ENCODE peak calls at places on chromosomes 2 and 18, in four cellular contexts. One of them, this sample, is unnamed.

GRCh38 chr18:7516505-7517117 is 50.5 kb upstream of the PTPRM start:
- DNase-seq in PC-3: no peak
- DNase-seq in GM23248: no peak
- DNase-seq in SK-N-SH: peak
- DNase-seq in this sample: no peak

GRCh38 chr2:203583696-203584095 is 48.6 kb upstream of the RAPH1 start:
- DNase-seq in SK-N-SH: no peak
- DNase-seq in PC-3: peak
- DNase-seq in GM23248: peak
- DNase-seq in this sample: no peak

GRCh38 chr2:110125292-110125691 is 9.7 kb upstream of the MALL start:
- DNase-seq in GM23248: peak
- DNase-seq in PC-3: no peak
- DNase-seq in SK-N-SH: no peak
- DNase-seq in this sample: no peak

GRCh38 chr2:233409286-233409991 is 55.1 kb downstream of the DGKD start:
- DNase-seq in GM23248: no peak
- DNase-seq in SK-N-SH: no peak
- DNase-seq in PC-3: no peak
- DNase-seq in this sample: no peak

GRCh38 chr2:17363846-17364245 is 154.4 kb downstream of the RAD51AP2 start:
- DNase-seq in PC-3: no peak
- DNase-seq in SK-N-SH: no peak
- DNase-seq in GM23248: no peak
- DNase-seq in this sample: no peak

GRCh38 chr18:72075040-72075439 is 469.1 kb downstream of the CBLN2 start:
- DNase-seq in SK-N-SH: no peak
- DNase-seq in PC-3: peak
- DNase-seq in GM23248: no peak
- DNase-seq in this sample: no peak

GRCh38 chr2:156565066-156565710 is 129.0 kb downstream of the GPD2 start:
- DNase-seq in PC-3: peak
- DNase-seq in SK-N-SH: no peak
- DNase-seq in GM23248: peak
- DNase-seq in this sample: peak

GRCh38 chr2:23294238-23294637 is 90.7 kb upstream of the KLHL29 start:
- DNase-seq in SK-N-SH: no peak
- DNase-seq in GM23248: no peak
- DNase-seq in PC-3: no peak
- DNase-seq in this sample: peak

GRCh38 chr2:177460973-177461585 is 68.5 kb downstream of the AGPS start:
- DNase-seq in PC-3: no peak
- DNase-seq in SK-N-SH: peak
- DNase-seq in GM23248: no peak
- DNase-seq in this sample: no peak

GRCh38 chr18:74477771-74478170 is 18.4 kb upstream of the CNDP2 start:
- DNase-seq in PC-3: no peak
- DNase-seq in SK-N-SH: no peak
- DNase-seq in GM23248: peak
- DNase-seq in this sample: no peak

GRCh38 chr2:109218087-109218791 is 89.2 kb downstream of the SH3RF3 start:
- DNase-seq in GM23248: no peak
- DNase-seq in SK-N-SH: no peak
- DNase-seq in PC-3: peak
- DNase-seq in this sample: no peak

GRCh38 chr2:152627010-152627957 is 90.0 kb downstream of the PRPF40A start:
- DNase-seq in GM23248: peak
- DNase-seq in SK-N-SH: peak
- DNase-seq in PC-3: peak
- DNase-seq in this sample: peak

GRCh38 chr18:77297919-77298571 is 48.4 kb downstream of the GALR1 start:
- DNase-seq in PC-3: no peak
- DNase-seq in SK-N-SH: no peak
- DNase-seq in GM23248: no peak
- DNase-seq in this sample: no peak

GRCh38 chr2:168962636-168963035 is 61.5 kb downstream of the G6PC2 start:
- DNase-seq in GM23248: no peak
- DNase-seq in SK-N-SH: no peak
- DNase-seq in PC-3: peak
- DNase-seq in this sample: no peak

GRCh38 chr2:61714210-61714609 is 139.7 kb downstream of the FAM161A start:
- DNase-seq in SK-N-SH: no peak
- DNase-seq in PC-3: no peak
- DNase-seq in GM23248: no peak
- DNase-seq in this sample: no peak

GRCh38 chr2:104405628-104406027 is 448.3 kb upstream of the POU3F3 start:
- DNase-seq in PC-3: no peak
- DNase-seq in GM23248: no peak
- DNase-seq in SK-N-SH: no peak
- DNase-seq in this sample: no peak

GRCh38 chr18:21682276-21683051 is 22.1 kb downstream of the ABHD3 start:
- DNase-seq in SK-N-SH: no peak
- DNase-seq in GM23248: peak
- DNase-seq in PC-3: no peak
- DNase-seq in this sample: peak

GRCh38 chr2:128506534-128506933 is 187.9 kb upstream of the HS6ST1 start:
- DNase-seq in GM23248: no peak
- DNase-seq in SK-N-SH: no peak
- DNase-seq in PC-3: no peak
- DNase-seq in this sample: no peak

GRCh38 chr2:35454966-35455638 is 900.5 kb upstream of the CRIM1 start:
- DNase-seq in SK-N-SH: peak
- DNase-seq in PC-3: peak
- DNase-seq in GM23248: peak
- DNase-seq in this sample: peak

GRCh38 chr2:62569907-62570793 is 64.2 kb upstream of the TMEM17 start:
- DNase-seq in PC-3: no peak
- DNase-seq in GM23248: no peak
- DNase-seq in SK-N-SH: no peak
- DNase-seq in this sample: peak

GRCh38 chr18:43665239-43665788 is 388.0 kb upstream of the SYT4 start:
- DNase-seq in GM23248: peak
- DNase-seq in SK-N-SH: no peak
- DNase-seq in PC-3: peak
- DNase-seq in this sample: no peak

GRCh38 chr2:195737531-195738162 is 80.6 kb downstream of the SLC39A10 start:
- DNase-seq in GM23248: peak
- DNase-seq in PC-3: peak
- DNase-seq in SK-N-SH: no peak
- DNase-seq in this sample: no peak

GRCh38 chr2:191757256-191757655 is 79.3 kb downstream of the NABP1 start:
- DNase-seq in PC-3: no peak
- DNase-seq in GM23248: no peak
- DNase-seq in SK-N-SH: no peak
- DNase-seq in this sample: no peak

GRCh38 chr18:8778824-8779223 is 73.5 kb downstream of the MTCL1 start:
- DNase-seq in GM23248: no peak
- DNase-seq in SK-N-SH: no peak
- DNase-seq in PC-3: no peak
- DNase-seq in this sample: no peak

GRCh38 chr18:76610933-76611749 is 116.1 kb upstream of the ZNF516 start:
- DNase-seq in PC-3: no peak
- DNase-seq in GM23248: peak
- DNase-seq in SK-N-SH: peak
- DNase-seq in this sample: peak

GRCh38 chr2:105873721-105874120 is 129.0 kb downstream of the NCK2 start:
- DNase-seq in GM23248: peak
- DNase-seq in PC-3: peak
- DNase-seq in SK-N-SH: no peak
- DNase-seq in this sample: no peak

GRCh38 chr2:111168528-111168929 is 47.8 kb downstream of the BCL2L11 start:
- DNase-seq in PC-3: peak
- DNase-seq in GM23248: peak
- DNase-seq in SK-N-SH: no peak
- DNase-seq in this sample: no peak

GRCh38 chr2:195017890-195018289 is 639.1 kb upstream of the SLC39A10 start:
- DNase-seq in GM23248: no peak
- DNase-seq in SK-N-SH: no peak
- DNase-seq in PC-3: no peak
- DNase-seq in this sample: peak

GRCh38 chr2:19392191-19392590 is 33.8 kb upstream of the OSR1 start:
- DNase-seq in GM23248: no peak
- DNase-seq in PC-3: no peak
- DNase-seq in SK-N-SH: no peak
- DNase-seq in this sample: no peak

GRCh38 chr2:127640082-127641072 is 5.6 kb upstream of the GPR17 start:
- DNase-seq in PC-3: no peak
- DNase-seq in GM23248: peak
- DNase-seq in SK-N-SH: peak
- DNase-seq in this sample: peak

GRCh38 chr2:105526000-105526925 is 127.4 kb upstream of the FHL2 start:
- DNase-seq in GM23248: no peak
- DNase-seq in PC-3: no peak
- DNase-seq in SK-N-SH: no peak
- DNase-seq in this sample: peak

GRCh38 chr2:6865346-6866238 is at the start of gene CMPK2:
- DNase-seq in SK-N-SH: peak
- DNase-seq in GM23248: peak
- DNase-seq in PC-3: peak
- DNase-seq in this sample: peak

GRCh38 chr2:25594991-25595390 is 78.4 kb downstream of the DTNB start:
- DNase-seq in PC-3: no peak
- DNase-seq in GM23248: no peak
- DNase-seq in SK-N-SH: no peak
- DNase-seq in this sample: no peak

GRCh38 chr18:3083776-3084175 is 70.8 kb upstream of the LPIN2 start:
- DNase-seq in GM23248: no peak
- DNase-seq in PC-3: no peak
- DNase-seq in SK-N-SH: no peak
- DNase-seq in this sample: no peak

GRCh38 chr2:20803287-20803686 is 19.6 kb downstream of the LDAH start:
- DNase-seq in GM23248: no peak
- DNase-seq in SK-N-SH: peak
- DNase-seq in PC-3: no peak
- DNase-seq in this sample: no peak

GRCh38 chr2:18559941-18560796 is at the start of gene RDH14:
- DNase-seq in SK-N-SH: peak
- DNase-seq in GM23248: peak
- DNase-seq in PC-3: peak
- DNase-seq in this sample: peak

GRCh38 chr2:133146893-133147292 is 421.4 kb downstream of the NCKAP5 start:
- DNase-seq in PC-3: peak
- DNase-seq in SK-N-SH: no peak
- DNase-seq in GM23248: no peak
- DNase-seq in this sample: no peak
- TF ChIP-seq EZH2phosphoT487 in PC-3: no peak
- TF ChIP-seq EZH2phosphoT487 in SK-N-SH: no peak
- TF ChIP-seq EZH2phosphoT487 in GM23248: no peak
- TF ChIP-seq EZH2phosphoT487 in this sample: no peak

DNA sequence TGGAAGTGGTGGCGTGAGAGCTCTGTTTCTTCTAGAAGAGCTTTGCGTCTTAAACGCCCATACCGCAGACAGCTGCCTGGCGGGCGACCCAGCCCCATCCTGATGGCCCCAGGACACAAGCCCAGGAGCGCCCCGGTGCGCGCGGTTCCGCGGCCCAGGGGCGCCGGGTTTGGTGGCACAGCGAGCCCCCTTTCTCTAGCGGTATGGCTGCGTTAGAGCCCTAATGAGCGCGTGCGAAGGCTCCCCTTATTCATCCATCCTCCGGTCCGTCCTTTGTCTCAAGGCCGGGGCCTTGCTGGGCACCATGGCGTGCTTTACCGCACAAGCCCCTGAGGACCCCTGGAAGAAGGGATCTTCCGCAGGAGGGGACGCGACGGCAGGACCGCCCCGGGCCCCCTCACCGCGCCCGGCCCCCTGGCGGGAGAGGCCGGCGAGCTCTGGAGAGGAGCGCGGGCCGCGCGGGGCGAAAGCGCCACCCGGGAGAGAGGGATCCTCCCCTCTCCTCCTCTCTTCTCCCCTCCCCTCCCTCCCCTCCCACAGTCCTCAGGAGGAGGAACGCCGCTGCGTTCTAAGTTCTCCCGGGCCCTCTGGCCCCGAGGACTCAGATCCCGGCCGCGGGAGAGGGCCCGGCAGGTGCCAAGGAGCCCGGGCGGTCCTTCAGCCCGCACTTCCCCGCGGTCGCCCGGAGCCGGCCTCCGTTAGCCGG is 626 bp upstream of the SLC1A4 start:
- DNase-seq in GM23248: peak
- DNase-seq in PC-3: no peak
- DNase-seq in SK-N-SH: peak
- DNase-seq in this sample: peak
- H3K4me3 ChIP-seq in GM23248: peak
- H3K4me3 ChIP-seq in PC-3: peak
- H3K4me3 ChIP-seq in SK-N-SH: peak
- H3K4me3 ChIP-seq in this sample: peak

GRCh38 chr2:235511751-235512698 is 18.2 kb downstream of the AGAP1 start:
- DNase-seq in PC-3: no peak
- DNase-seq in SK-N-SH: no peak
- DNase-seq in GM23248: no peak
- DNase-seq in this sample: no peak
- H3K27ac ChIP-seq in PC-3: peak
- H3K27ac ChIP-seq in SK-N-SH: no peak
- H3K27ac ChIP-seq in GM23248: peak
- H3K27ac ChIP-seq in this sample: no peak

GRCh38 chr2:147408357-147408756 is 436.5 kb upstream of the ACVR2A start:
- DNase-seq in GM23248: no peak
- DNase-seq in SK-N-SH: no peak
- DNase-seq in PC-3: no peak
- DNase-seq in this sample: no peak

GRCh38 chr2:147405651-147406050 is 439.2 kb upstream of the ACVR2A start:
- DNase-seq in SK-N-SH: no peak
- DNase-seq in PC-3: no peak
- DNase-seq in GM23248: peak
- DNase-seq in this sample: no peak
- TF ChIP-seq EZH2phosphoT487 in SK-N-SH: no peak
- TF ChIP-seq EZH2phosphoT487 in PC-3: no peak
- TF ChIP-seq EZH2phosphoT487 in GM23248: no peak
- TF ChIP-seq EZH2phosphoT487 in this sample: no peak

GRCh38 chr2:144510206-144510991 is 9.5 kb downstream of the ZEB2 start:
- DNase-seq in SK-N-SH: no peak
- DNase-seq in PC-3: no peak
- DNase-seq in GM23248: peak
- DNase-seq in this sample: peak
- H3K4me3 ChIP-seq in SK-N-SH: peak
- H3K4me3 ChIP-seq in PC-3: no peak
- H3K4me3 ChIP-seq in GM23248: peak
- H3K4me3 ChIP-seq in this sample: peak

This sample was measured in GM23338.